ENCODE peak calls at places on chromosomes 2 and 18, in five cellular contexts. One of them, this sample, is unnamed.

GRCh38 chr18:25662247-25662646 is 310.3 kb upstream of the ZNF521 start:
- DNase-seq in body of pancreas: no peak
- DNase-seq in HCT116: no peak
- DNase-seq in AG09309: no peak
- DNase-seq in B cell: no peak
- DNase-seq in this sample: no peak

GRCh38 chr2:235467586-235467985 is 26.3 kb upstream of the AGAP1 start:
- DNase-seq in body of pancreas: no peak
- DNase-seq in HCT116: no peak
- DNase-seq in AG09309: peak; percentile 28
- DNase-seq in B cell: no peak
- DNase-seq in this sample: no peak

GRCh38 chr18:68841301-68841700 is 43.4 kb downstream of the CCDC102B start:
- DNase-seq in body of pancreas: no peak
- DNase-seq in HCT116: no peak
- DNase-seq in AG09309: no peak
- DNase-seq in B cell: no peak
- DNase-seq in this sample: no peak

GRCh38 chr18:70490008-70490933 is 201.4 kb downstream of the SOCS6 start:
- DNase-seq in body of pancreas: peak; percentile 44
- DNase-seq in HCT116: peak; percentile 48
- DNase-seq in AG09309: peak; percentile 48
- DNase-seq in B cell: no peak
- DNase-seq in this sample: peak; percentile 19

GRCh38 chr2:109558076-109558882 is 55.5 kb downstream of the SEPTIN10 start:
- DNase-seq in body of pancreas: peak; percentile 74
- DNase-seq in HCT116: peak; percentile 68
- DNase-seq in AG09309: peak; percentile 67
- DNase-seq in B cell: no peak
- DNase-seq in this sample: no peak

GRCh38 chr2:149466635-149467034 is 120.9 kb downstream of the MMADHC start:
- DNase-seq in body of pancreas: no peak
- DNase-seq in HCT116: no peak
- DNase-seq in AG09309: peak; percentile 18
- DNase-seq in B cell: no peak
- DNase-seq in this sample: no peak

GRCh38 chr2:71510196-71510807 is 56.9 kb downstream of the DYSF start:
- DNase-seq in body of pancreas: peak; percentile 78
- DNase-seq in HCT116: peak; percentile 33
- DNase-seq in AG09309: no peak
- DNase-seq in B cell: peak; percentile 84
- DNase-seq in this sample: peak; percentile 84

GRCh38 chr18:22250026-22250425 is 80.6 kb downstream of the GATA6 start:
- DNase-seq in body of pancreas: no peak
- DNase-seq in HCT116: no peak
- DNase-seq in AG09309: no peak
- DNase-seq in B cell: no peak
- DNase-seq in this sample: no peak

GRCh38 chr2:54599914-54600313 is 123.5 kb upstream of the EML6 start:
- DNase-seq in body of pancreas: peak; percentile 36
- DNase-seq in HCT116: no peak
- DNase-seq in AG09309: no peak
- DNase-seq in B cell: no peak
- DNase-seq in this sample: no peak

GRCh38 chr18:10135302-10135926 is 221.6 kb downstream of the VAPA start:
- DNase-seq in body of pancreas: no peak
- DNase-seq in HCT116: no peak
- DNase-seq in AG09309: no peak
- DNase-seq in B cell: no peak
- DNase-seq in this sample: no peak

GRCh38 chr2:217825469-217826235 is 177.1 kb downstream of the TNS1 start:
- DNase-seq in body of pancreas: no peak
- DNase-seq in HCT116: no peak
- DNase-seq in AG09309: no peak
- DNase-seq in B cell: no peak
- DNase-seq in this sample: no peak

GRCh38 chr2:202031261-202031986 is 2.2 kb upstream of the FZD7 start:
- DNase-seq in body of pancreas: no peak
- DNase-seq in HCT116: no peak
- DNase-seq in AG09309: no peak
- DNase-seq in B cell: no peak
- DNase-seq in this sample: no peak

GRCh38 chr18:57655740-57656139 is 34.1 kb upstream of the NARS1 start:
- DNase-seq in body of pancreas: no peak
- DNase-seq in HCT116: no peak
- DNase-seq in AG09309: no peak
- DNase-seq in B cell: no peak
- DNase-seq in this sample: no peak

GRCh38 chr2:200617089-200618050 is 31.6 kb downstream of the AOX1 start:
- DNase-seq in body of pancreas: no peak
- DNase-seq in HCT116: no peak
- DNase-seq in AG09309: no peak
- DNase-seq in B cell: no peak
- DNase-seq in this sample: no peak

GRCh38 chr2:170911314-170911889 is 17.7 kb upstream of the GORASP2 start:
- DNase-seq in body of pancreas: no peak
- DNase-seq in HCT116: no peak
- DNase-seq in AG09309: no peak
- DNase-seq in B cell: no peak
- DNase-seq in this sample: no peak

GRCh38 chr2:195382186-195382585 is 274.8 kb upstream of the SLC39A10 start:
- DNase-seq in body of pancreas: no peak
- DNase-seq in HCT116: no peak
- DNase-seq in AG09309: no peak
- DNase-seq in B cell: no peak
- DNase-seq in this sample: no peak

GRCh38 chr2:67318966-67319590 is 78.1 kb upstream of the ETAA1 start:
- DNase-seq in body of pancreas: no peak
- DNase-seq in HCT116: no peak
- DNase-seq in AG09309: no peak
- DNase-seq in B cell: no peak
- DNase-seq in this sample: no peak

GRCh38 chr2:151176661-151177060 is 85.0 kb downstream of the RBM43 start:
- DNase-seq in body of pancreas: no peak
- DNase-seq in HCT116: no peak
- DNase-seq in AG09309: no peak
- DNase-seq in B cell: no peak
- DNase-seq in this sample: no peak

GRCh38 chr2:152583512-152584188 is 133.6 kb downstream of the PRPF40A start:
- DNase-seq in body of pancreas: no peak
- DNase-seq in HCT116: no peak
- DNase-seq in AG09309: no peak
- DNase-seq in B cell: no peak
- DNase-seq in this sample: no peak

GRCh38 chr2:47075361-47076125 is 79.6 kb downstream of the STPG4 start:
- DNase-seq in body of pancreas: no peak
- DNase-seq in HCT116: no peak
- DNase-seq in AG09309: no peak
- DNase-seq in B cell: no peak
- DNase-seq in this sample: no peak

GRCh38 chr2:235500761-235501662 is 7.2 kb downstream of the AGAP1 start:
- DNase-seq in body of pancreas: no peak
- DNase-seq in HCT116: no peak
- DNase-seq in AG09309: no peak
- DNase-seq in B cell: no peak
- DNase-seq in this sample: no peak

GRCh38 chr2:18426174-18426573 is 134.3 kb downstream of the RDH14 start:
- DNase-seq in body of pancreas: no peak
- DNase-seq in HCT116: no peak
- DNase-seq in AG09309: no peak
- DNase-seq in B cell: no peak
- DNase-seq in this sample: no peak

GRCh38 chr2:31238126-31238905 is 4.4 kb downstream of the EHD3 start:
- DNase-seq in body of pancreas: no peak
- DNase-seq in HCT116: no peak
- DNase-seq in AG09309: no peak
- DNase-seq in B cell: no peak
- DNase-seq in this sample: no peak

GRCh38 chr18:75090336-75090735 is 118.6 kb downstream of the PTGR3 start:
- DNase-seq in body of pancreas: no peak
- DNase-seq in HCT116: no peak
- DNase-seq in AG09309: no peak
- DNase-seq in B cell: no peak
- DNase-seq in this sample: no peak

GRCh38 chr2:222423632-222424280 is 587 bp upstream of the SGPP2 start:
- DNase-seq in body of pancreas: no peak
- DNase-seq in HCT116: no peak
- DNase-seq in AG09309: no peak
- DNase-seq in B cell: peak; percentile 42
- DNase-seq in this sample: peak; percentile 66

GRCh38 chr2:110115291-110116032 is at the start of gene MALL:
- DNase-seq in body of pancreas: peak; percentile 56
- DNase-seq in HCT116: peak; percentile 60
- DNase-seq in AG09309: no peak
- DNase-seq in B cell: no peak
- DNase-seq in this sample: no peak

GRCh38 chr18:49566985-49567384 is 5.1 kb downstream of the LIPG start:
- DNase-seq in body of pancreas: no peak
- DNase-seq in HCT116: no peak
- DNase-seq in AG09309: no peak
- DNase-seq in B cell: no peak
- DNase-seq in this sample: no peak

GRCh38 chr18:49570836-49571235 is 9.0 kb downstream of the LIPG start:
- DNase-seq in body of pancreas: no peak
- DNase-seq in HCT116: no peak
- DNase-seq in AG09309: no peak
- DNase-seq in B cell: no peak
- DNase-seq in this sample: no peak

GRCh38 chr18:49569701-49570100 is 7.8 kb downstream of the LIPG start:
- DNase-seq in body of pancreas: no peak
- DNase-seq in HCT116: no peak
- DNase-seq in AG09309: no peak
- DNase-seq in B cell: no peak
- DNase-seq in this sample: no peak

GRCh38 chr18:49573835-49574234 is 12.0 kb downstream of the LIPG start:
- DNase-seq in body of pancreas: no peak
- DNase-seq in HCT116: no peak
- DNase-seq in AG09309: no peak
- DNase-seq in B cell: no peak
- DNase-seq in this sample: no peak

DNA sequence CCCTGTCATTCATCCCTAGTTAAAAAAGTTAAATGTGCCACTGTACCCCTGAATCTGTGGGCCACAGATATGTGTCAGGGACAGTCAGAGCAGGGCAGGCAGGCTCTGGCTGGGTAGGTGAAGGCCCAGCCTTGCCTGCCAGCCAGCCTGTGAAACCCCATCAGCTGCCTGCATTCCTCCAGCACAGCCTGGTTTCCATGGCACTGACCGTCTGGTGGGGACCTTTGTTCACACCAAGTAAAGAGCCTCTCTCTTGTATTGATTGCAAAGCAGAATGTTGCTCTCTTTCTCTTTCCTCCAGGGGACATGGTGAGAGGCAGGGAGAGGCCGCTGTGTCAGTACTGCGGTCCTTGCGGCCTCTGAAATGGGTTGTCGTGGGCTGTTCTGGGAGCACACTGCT is 11.1 kb downstream of the LIPG start:
- DNase-seq in body of pancreas: no peak
- DNase-seq in HCT116: no peak
- DNase-seq in AG09309: no peak
- DNase-seq in B cell: no peak
- DNase-seq in this sample: no peak
- TF ChIP-seq CTCF in body of pancreas: no peak
- TF ChIP-seq CTCF in HCT116: no peak
- TF ChIP-seq CTCF in AG09309: no peak
- TF ChIP-seq CTCF in B cell: no peak
- TF ChIP-seq CTCF in this sample: no peak

GRCh38 chr18:35588995-35589394 is 7.5 kb downstream of the GALNT1 start:
- DNase-seq in body of pancreas: no peak
- DNase-seq in HCT116: no peak
- DNase-seq in AG09309: no peak
- DNase-seq in B cell: peak; percentile 63
- DNase-seq in this sample: peak; percentile 26
- TF ChIP-seq CTCF in body of pancreas: no peak
- TF ChIP-seq CTCF in HCT116: no peak
- TF ChIP-seq CTCF in AG09309: no peak
- TF ChIP-seq CTCF in B cell: peak; percentile 27
- TF ChIP-seq CTCF in this sample: no peak

GRCh38 chr2:26980971-26981370 is 10.5 kb downstream of the MAPRE3 start:
- DNase-seq in body of pancreas: no peak
- DNase-seq in HCT116: no peak
- DNase-seq in AG09309: no peak
- DNase-seq in B cell: no peak
- DNase-seq in this sample: no peak

GRCh38 chr2:26979761-26980160 is 9.3 kb downstream of the MAPRE3 start:
- DNase-seq in body of pancreas: no peak
- DNase-seq in HCT116: no peak
- DNase-seq in AG09309: no peak
- DNase-seq in B cell: no peak
- DNase-seq in this sample: no peak

GRCh38 chr2:26985807-26986206 is 15.4 kb downstream of the MAPRE3 start:
- DNase-seq in body of pancreas: no peak
- DNase-seq in HCT116: no peak
- DNase-seq in AG09309: no peak
- DNase-seq in B cell: no peak
- DNase-seq in this sample: no peak

GRCh38 chr2:26983746-26984145 is 13.3 kb downstream of the MAPRE3 start:
- DNase-seq in body of pancreas: no peak
- DNase-seq in HCT116: no peak
- DNase-seq in AG09309: no peak
- DNase-seq in B cell: no peak
- DNase-seq in this sample: no peak

DNA sequence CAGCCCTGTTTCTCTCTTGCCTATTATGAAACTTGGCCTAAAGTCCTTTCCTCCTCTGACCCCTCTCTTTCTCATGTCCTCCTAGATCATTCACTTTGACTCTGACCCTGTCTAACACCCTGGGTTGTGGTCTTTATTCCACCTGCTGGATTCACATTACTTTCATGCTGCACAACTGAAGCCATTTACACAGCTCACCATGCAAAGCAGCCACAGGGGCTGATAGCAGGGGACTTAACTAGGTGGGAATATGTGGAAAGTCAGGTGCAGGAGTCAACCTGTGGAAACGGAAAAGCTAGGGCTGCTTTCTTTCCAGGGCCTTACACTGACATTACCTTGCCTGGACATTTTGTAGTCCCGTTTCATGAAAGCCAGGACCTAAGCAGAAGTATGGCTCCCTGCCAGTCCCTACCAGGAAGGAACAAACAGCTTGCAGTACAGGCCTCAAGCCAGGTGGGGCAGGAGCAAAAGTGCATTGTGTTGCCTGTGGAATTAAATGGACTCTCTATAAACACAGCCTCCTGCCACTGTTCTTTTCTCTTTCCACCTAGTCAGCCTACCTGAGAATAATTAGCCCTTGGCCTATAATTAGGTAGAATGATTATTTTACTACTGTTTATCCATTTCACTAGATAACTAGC is 11.8 kb downstream of the MAPRE3 start:
- DNase-seq in body of pancreas: peak; percentile 94
- DNase-seq in HCT116: peak; percentile 36
- DNase-seq in AG09309: no peak
- DNase-seq in B cell: no peak
- DNase-seq in this sample: peak; percentile 41
- TF ChIP-seq CTCF in body of pancreas: peak; percentile 36
- TF ChIP-seq CTCF in HCT116: peak; percentile 53
- TF ChIP-seq CTCF in AG09309: no peak
- TF ChIP-seq CTCF in B cell: peak; percentile 19
- TF ChIP-seq CTCF in this sample: no peak

GRCh38 chr2:78734221-78734620 is 291.3 kb upstream of the REG3G start:
- DNase-seq in body of pancreas: no peak
- DNase-seq in HCT116: no peak
- DNase-seq in AG09309: no peak
- DNase-seq in B cell: no peak
- DNase-seq in this sample: no peak

GRCh38 chr2:78739282-78739681 is 286.2 kb upstream of the REG3G start:
- DNase-seq in body of pancreas: no peak
- DNase-seq in HCT116: no peak
- DNase-seq in AG09309: no peak
- DNase-seq in B cell: no peak
- DNase-seq in this sample: no peak
- TF ChIP-seq CTCF in body of pancreas: no peak
- TF ChIP-seq CTCF in HCT116: no peak
- TF ChIP-seq CTCF in AG09309: no peak
- TF ChIP-seq CTCF in B cell: no peak
- TF ChIP-seq CTCF in this sample: no peak